ENCODE peak calls at places on chromosome 1, in seven cellular contexts. One of them, this sample, is unnamed.

GRCh38 chr1:248229360-248229908 is 1.8 kb upstream of the OR2M4 start:
- DNase-seq in endothelial cell: no peak
- DNase-seq in A549: no peak
- DNase-seq in heart left ventricle: no peak
- DNase-seq in caudate nucleus: no peak
- DNase-seq in cardiac muscle cell: no peak
- DNase-seq in NAMALWA: no peak
- DNase-seq in this sample: no peak

GRCh38 chr1:67818162-67818561 is 15.1 kb downstream of the GNG12 start:
- DNase-seq in caudate nucleus: no peak
- DNase-seq in A549: no peak
- DNase-seq in heart left ventricle: no peak
- DNase-seq in endothelial cell: no peak
- DNase-seq in NAMALWA: no peak
- DNase-seq in cardiac muscle cell: no peak
- DNase-seq in this sample: no peak

GRCh38 chr1:94332952-94333351 is 85.2 kb upstream of the ABCD3 start:
- DNase-seq in NAMALWA: no peak
- DNase-seq in caudate nucleus: no peak
- DNase-seq in cardiac muscle cell: no peak
- DNase-seq in A549: no peak
- DNase-seq in endothelial cell: no peak
- DNase-seq in heart left ventricle: no peak
- DNase-seq in this sample: peak

GRCh38 chr1:202659541-202659940 is 50.7 kb downstream of the SYT2 start:
- DNase-seq in endothelial cell: no peak
- DNase-seq in caudate nucleus: no peak
- DNase-seq in heart left ventricle: no peak
- DNase-seq in A549: no peak
- DNase-seq in cardiac muscle cell: no peak
- DNase-seq in NAMALWA: no peak
- DNase-seq in this sample: no peak

GRCh38 chr1:24541711-24542346 is 14.1 kb upstream of the NCMAP start:
- DNase-seq in heart left ventricle: no peak
- DNase-seq in A549: peak
- DNase-seq in cardiac muscle cell: no peak
- DNase-seq in NAMALWA: no peak
- DNase-seq in endothelial cell: peak
- DNase-seq in caudate nucleus: no peak
- DNase-seq in this sample: no peak

GRCh38 chr1:64550946-64551345 is 81.0 kb downstream of the CACHD1 start:
- DNase-seq in A549: no peak
- DNase-seq in caudate nucleus: no peak
- DNase-seq in heart left ventricle: no peak
- DNase-seq in NAMALWA: no peak
- DNase-seq in cardiac muscle cell: no peak
- DNase-seq in endothelial cell: no peak
- DNase-seq in this sample: peak

GRCh38 chr1:110337704-110338199 is 1.4 kb upstream of the RBM15 start:
- DNase-seq in A549: peak
- DNase-seq in endothelial cell: peak
- DNase-seq in heart left ventricle: peak
- DNase-seq in caudate nucleus: no peak
- DNase-seq in NAMALWA: peak
- DNase-seq in cardiac muscle cell: no peak
- DNase-seq in this sample: no peak

GRCh38 chr1:97042551-97042950 is 321.0 kb downstream of the PTBP2 start:
- DNase-seq in NAMALWA: no peak
- DNase-seq in caudate nucleus: no peak
- DNase-seq in heart left ventricle: no peak
- DNase-seq in cardiac muscle cell: peak
- DNase-seq in endothelial cell: no peak
- DNase-seq in A549: no peak
- DNase-seq in this sample: peak

This sample was measured in EH.